ENCODE peak calls at places on chromosomes 2 and 18, in nine cellular contexts. D is myocyte; A is neuronal stem cell; W is astrocyte of the spinal cord; V is iris pigment epithelial cell; X is stimulated activated CD4-positive, alpha-beta T cell treated with anti-CD3 and anti-CD28 coated beads, Interleukin-1b, Interleukin-23, amount 100 ng/mL, for 48 hours; Z is aorta; K is DMS53; H is stimulated activated naive B cell treated with anti-CD40 and anti-IgM and Interleukin-4, amounts not matched to agents 10 μg/mL and 1 μg/mL and 100 μg/mL, for 72 hours. Q is an unnamed sample.

GRCh38 chr18:9870431-9871023 is 15.2 kb upstream of the TXNDC2 start:
- DNase-seq in D (no peak), A (no peak), W (no peak), V (no peak), X (no peak), Z (no peak), K (no peak), H (no peak), Q (no peak)

GRCh38 chr2:219175928-219176817 is 552 bp downstream of the CNPPD1 start:
- DNase-seq in D (peak), A (peak), W (peak), V (peak), X (peak), Z (peak), K (peak), H (peak), Q (no peak)

GRCh38 chr2:203734276-203734983 is 28.0 kb downstream of the CD28 start:
- DNase-seq in D (no peak), A (no peak), W (no peak), V (no peak), X (peak), Z (no peak), K (no peak), H (no peak), Q (no peak)

GRCh38 chr2:231604101-231604684 is 11.5 kb downstream of the TEX44 start:
- DNase-seq in D (peak), A (no peak), W (no peak), V (no peak), X (no peak), Z (no peak), K (peak), H (peak), Q (no peak)

GRCh38 chr18:13464432-13465125 is 246.0 kb downstream of the LDLRAD4 start:
- DNase-seq in D (no peak), A (no peak), W (no peak), V (peak), X (peak), Z (peak), K (no peak), H (peak), Q (peak)

GRCh38 chr2:204505488-204505887 is 39.8 kb upstream of the PARD3B start:
- DNase-seq in D (peak), A (no peak), W (no peak), V (no peak), X (no peak), Z (no peak), K (no peak), H (no peak), Q (no peak)

GRCh38 chr2:186737737-186738508 is 44.1 kb downstream of the FAM171B start:
- DNase-seq in D (no peak), A (no peak), W (no peak), V (no peak), X (no peak), Z (no peak), K (peak), H (no peak), Q (no peak)

GRCh38 chr2:241391892-241392665 is 36.0 kb downstream of the FARP2 start:
- DNase-seq in D (peak), A (peak), W (peak), V (no peak), X (no peak), Z (no peak), K (peak), H (no peak), Q (no peak)

GRCh38 chr18:74230922-74231714 is 60.6 kb downstream of the CYB5A start:
- DNase-seq in D (no peak), A (no peak), W (no peak), V (no peak), X (no peak), Z (no peak), K (peak), H (no peak), Q (no peak)

GRCh38 chr2:44170337-44170736 is 1.7 kb downstream of the PPM1B start:
- DNase-seq in D (peak), A (no peak), W (peak), V (peak), X (no peak), Z (no peak), K (no peak), H (no peak), Q (no peak)

GRCh38 chr2:6968319-6969100 is 51.3 kb downstream of the RNF144A start:
- DNase-seq in D (peak), A (no peak), W (peak), V (peak), X (no peak), Z (no peak), K (no peak), H (no peak), Q (no peak)

GRCh38 chr18:72541871-72542690 is 2.1 kb downstream of the CBLN2 start:
- DNase-seq in D (no peak), A (peak), W (peak), V (no peak), X (no peak), Z (no peak), K (peak), H (no peak), Q (no peak)

GRCh38 chr2:231929961-231930600 is 3.9 kb upstream of the NPPC start:
- DNase-seq in D (no peak), A (no peak), W (no peak), V (no peak), X (peak), Z (no peak), K (peak), H (no peak), Q (no peak)

GRCh38 chr2:15391771-15392170 is 169.4 kb downstream of the NBAS start:
- DNase-seq in D (no peak), A (no peak), W (no peak), V (no peak), X (no peak), Z (no peak), K (no peak), H (no peak), Q (no peak)

GRCh38 chr2:238467772-238468171 is 41.0 kb downstream of the ASB1 start:
- DNase-seq in D (no peak), A (no peak), W (no peak), V (peak), X (no peak), Z (no peak), K (no peak), H (no peak), Q (no peak)

GRCh38 chr2:9493478-9493877 is 19.1 kb downstream of the IAH1 start:
- DNase-seq in D (no peak), A (no peak), W (no peak), V (no peak), X (no peak), Z (no peak), K (no peak), H (no peak), Q (no peak)

GRCh38 chr2:34481542-34481941 is 882.4 kb upstream of the FAM98A start:
- DNase-seq in D (no peak), A (no peak), W (no peak), V (no peak), X (no peak), Z (no peak), K (no peak), H (no peak), Q (no peak)

GRCh38 chr2:118667366-118667765 is 180.1 kb downstream of the EN1 start:
- DNase-seq in D (no peak), A (no peak), W (peak), V (no peak), X (no peak), Z (no peak), K (no peak), H (no peak), Q (no peak)

GRCh38 chr18:13474907-13475306 is 251.5 kb downstream of the FAM210A start:
- DNase-seq in D (no peak), A (no peak), W (peak), V (no peak), X (no peak), Z (peak), K (no peak), H (no peak), Q (no peak)

GRCh38 chr2:23509593-23510295 is 124.8 kb downstream of the KLHL29 start:
- DNase-seq in D (no peak), A (no peak), W (no peak), V (no peak), X (no peak), Z (no peak), K (no peak), H (no peak), Q (no peak)

GRCh38 chr2:169694894-169695260 is 608 bp downstream of the PHOSPHO2 start:
- DNase-seq in D (no peak), A (no peak), W (no peak), V (no peak), X (no peak), Z (no peak), K (peak), H (no peak), Q (no peak)

GRCh38 chr2:37652199-37652640 is 19.2 kb downstream of the CDC42EP3 start:
- DNase-seq in D (peak), A (no peak), W (peak), V (peak), X (no peak), Z (peak), K (peak), H (no peak), Q (no peak)

GRCh38 chr18:57801379-57802165 is 1.5 kb downstream of the ATP8B1 start:
- DNase-seq in D (no peak), A (peak), W (no peak), V (no peak), X (no peak), Z (no peak), K (peak), H (no peak), Q (no peak)

Q was measured in activated T-helper 1 cell treated with anti-CD3 and anti-CD28 coated beads, Interleukin-2, amount 50 U/mL, for 16 hours.